ENCODE peak calls at places on chromosomes 11 and 22, in six cellular contexts. One of them, this sample, is unnamed.

GRCh38 chr22:45009881-45010531 is at the start of gene PHF21B:
- DNase-seq in NCI-H69: peak; percentile 93
- DNase-seq in tibial artery: no peak
- DNase-seq in AG08396: peak; percentile 80
- DNase-seq in left colon: no peak
- DNase-seq in lower lobe of right lung: no peak
- DNase-seq in this sample: peak; percentile 22

GRCh38 chr11:118608268-118609214 is 1.1 kb downstream of the PHLDB1 start:
- DNase-seq in NCI-H69: peak; percentile 68
- DNase-seq in lower lobe of right lung: peak; percentile 77
- DNase-seq in AG08396: peak; percentile 88
- DNase-seq in tibial artery: peak; percentile 95
- DNase-seq in left colon: peak; percentile 71
- DNase-seq in this sample: peak; percentile 49

GRCh38 chr22:23578306-23578705 is 1.8 kb downstream of the IGLL1 start:
- DNase-seq in tibial artery: no peak
- DNase-seq in AG08396: no peak
- DNase-seq in lower lobe of right lung: no peak
- DNase-seq in NCI-H69: no peak
- DNase-seq in left colon: no peak
- DNase-seq in this sample: no peak

GRCh38 chr11:99015634-99016454 is 4.9 kb upstream of the CNTN5 start:
- DNase-seq in NCI-H69: peak; percentile 79
- DNase-seq in left colon: no peak
- DNase-seq in lower lobe of right lung: no peak
- DNase-seq in tibial artery: no peak
- DNase-seq in AG08396: peak; percentile 50
- DNase-seq in this sample: no peak

GRCh38 chr11:92554662-92555061 is 330.0 kb downstream of the FAT3 start:
- DNase-seq in NCI-H69: no peak
- DNase-seq in lower lobe of right lung: no peak
- DNase-seq in tibial artery: no peak
- DNase-seq in left colon: no peak
- DNase-seq in AG08396: no peak
- DNase-seq in this sample: no peak

GRCh38 chr22:47165338-47165931 is 403.0 kb downstream of the TBC1D22A start:
- DNase-seq in AG08396: no peak
- DNase-seq in tibial artery: peak; percentile 62
- DNase-seq in lower lobe of right lung: peak; percentile 28
- DNase-seq in NCI-H69: no peak
- DNase-seq in left colon: peak; percentile 2
- DNase-seq in this sample: peak; percentile 1

GRCh38 chr11:8196749-8197148 is 27.9 kb upstream of the RIC3 start:
- DNase-seq in lower lobe of right lung: no peak
- DNase-seq in tibial artery: no peak
- DNase-seq in NCI-H69: peak; percentile 21
- DNase-seq in AG08396: no peak
- DNase-seq in left colon: no peak
- DNase-seq in this sample: no peak

GRCh38 chr11:12901874-12902481 is 107.1 kb upstream of the RASSF10 start:
- DNase-seq in NCI-H69: no peak
- DNase-seq in left colon: no peak
- DNase-seq in tibial artery: no peak
- DNase-seq in AG08396: peak; percentile 30
- DNase-seq in lower lobe of right lung: no peak
- DNase-seq in this sample: no peak

GRCh38 chr11:35047179-35047578 is 91.8 kb upstream of the CD44 start:
- DNase-seq in AG08396: no peak
- DNase-seq in lower lobe of right lung: no peak
- DNase-seq in tibial artery: no peak
- DNase-seq in left colon: no peak
- DNase-seq in NCI-H69: no peak
- DNase-seq in this sample: no peak

GRCh38 chr11:126059238-126059761 is 3.4 kb downstream of the CDON start:
- DNase-seq in tibial artery: no peak
- DNase-seq in NCI-H69: no peak
- DNase-seq in AG08396: no peak
- DNase-seq in left colon: no peak
- DNase-seq in lower lobe of right lung: no peak
- DNase-seq in this sample: no peak

GRCh38 chr11:28842716-28843115 is 734.5 kb downstream of the METTL15 start:
- DNase-seq in NCI-H69: no peak
- DNase-seq in left colon: no peak
- DNase-seq in tibial artery: no peak
- DNase-seq in AG08396: no peak
- DNase-seq in lower lobe of right lung: no peak
- DNase-seq in this sample: no peak

GRCh38 chr11:121119444-121119843 is 18.4 kb downstream of the TECTA start:
- DNase-seq in NCI-H69: peak; percentile 30
- DNase-seq in lower lobe of right lung: no peak
- DNase-seq in left colon: no peak
- DNase-seq in AG08396: no peak
- DNase-seq in tibial artery: no peak
- DNase-seq in this sample: no peak

GRCh38 chr11:69327741-69328191 is 33.8 kb downstream of the MYEOV start:
- DNase-seq in left colon: no peak
- DNase-seq in AG08396: no peak
- DNase-seq in tibial artery: peak; percentile 16
- DNase-seq in NCI-H69: no peak
- DNase-seq in lower lobe of right lung: no peak
- DNase-seq in this sample: peak; percentile 19

GRCh38 chr11:118605116-118605867 is 2.1 kb upstream of the PHLDB1 start:
- DNase-seq in left colon: peak; percentile 40
- DNase-seq in NCI-H69: peak; percentile 50
- DNase-seq in tibial artery: peak; percentile 92
- DNase-seq in lower lobe of right lung: no peak
- DNase-seq in AG08396: peak; percentile 75
- DNase-seq in this sample: peak; percentile 51

GRCh38 chr11:61152816-61153592 is 8.2 kb downstream of the VPS37C start:
- DNase-seq in lower lobe of right lung: no peak
- DNase-seq in left colon: no peak
- DNase-seq in AG08396: peak; percentile 77
- DNase-seq in tibial artery: peak; percentile 59
- DNase-seq in NCI-H69: peak; percentile 29
- DNase-seq in this sample: no peak

GRCh38 chr22:47112566-47112965 is 350.1 kb downstream of the TBC1D22A start:
- DNase-seq in NCI-H69: no peak
- DNase-seq in left colon: no peak
- DNase-seq in tibial artery: peak; percentile 47
- DNase-seq in AG08396: no peak
- DNase-seq in lower lobe of right lung: no peak
- DNase-seq in this sample: no peak

GRCh38 chr22:43681724-43682360 is 130.3 kb downstream of the EFCAB6 start:
- DNase-seq in lower lobe of right lung: no peak
- DNase-seq in NCI-H69: no peak
- DNase-seq in tibial artery: no peak
- DNase-seq in left colon: no peak
- DNase-seq in AG08396: no peak
- DNase-seq in this sample: no peak

GRCh38 chr11:43952401-43953342 is 10.2 kb downstream of the C11orf96 start:
- DNase-seq in NCI-H69: peak; percentile 20
- DNase-seq in AG08396: no peak
- DNase-seq in lower lobe of right lung: no peak
- DNase-seq in left colon: no peak
- DNase-seq in tibial artery: no peak
- DNase-seq in this sample: no peak

GRCh38 chr11:130722401-130722800 is 193.9 kb downstream of the SNX19 start:
- DNase-seq in NCI-H69: no peak
- DNase-seq in tibial artery: no peak
- DNase-seq in AG08396: no peak
- DNase-seq in lower lobe of right lung: no peak
- DNase-seq in left colon: no peak
- DNase-seq in this sample: no peak

GRCh38 chr22:37019309-37020191 is at the start of the genes MPST and TST:
- DNase-seq in lower lobe of right lung: peak; percentile 89
- DNase-seq in AG08396: peak; percentile 91
- DNase-seq in left colon: peak; percentile 85
- DNase-seq in NCI-H69: peak; percentile 93
- DNase-seq in tibial artery: peak; percentile 91
- DNase-seq in this sample: peak; percentile 85

GRCh38 chr11:86699036-86699791 is 26.8 kb upstream of the ME3 start:
- DNase-seq in AG08396: no peak
- DNase-seq in left colon: no peak
- DNase-seq in NCI-H69: no peak
- DNase-seq in lower lobe of right lung: no peak
- DNase-seq in tibial artery: no peak
- DNase-seq in this sample: no peak

GRCh38 chr11:69949327-69949726 is 128.8 kb upstream of the ANO1 start:
- DNase-seq in NCI-H69: no peak
- DNase-seq in lower lobe of right lung: no peak
- DNase-seq in left colon: no peak
- DNase-seq in AG08396: peak; percentile 91
- DNase-seq in tibial artery: no peak
- DNase-seq in this sample: peak; percentile 50

GRCh38 chr11:61752117-61752924 is at the start of gene MYRF:
- DNase-seq in left colon: peak; percentile 67
- DNase-seq in lower lobe of right lung: peak; percentile 61
- DNase-seq in tibial artery: no peak
- DNase-seq in AG08396: peak; percentile 90
- DNase-seq in NCI-H69: peak; percentile 74
- DNase-seq in this sample: peak; percentile 75

GRCh38 chr11:100356035-100356434 is 331.1 kb upstream of the ARHGAP42 start:
- DNase-seq in AG08396: no peak
- DNase-seq in left colon: no peak
- DNase-seq in tibial artery: no peak
- DNase-seq in lower lobe of right lung: no peak
- DNase-seq in NCI-H69: peak; percentile 55
- DNase-seq in this sample: no peak

GRCh38 chr11:76094729-76095128 is 111.6 kb downstream of the WNT11 start:
- DNase-seq in AG08396: no peak
- DNase-seq in tibial artery: no peak
- DNase-seq in NCI-H69: no peak
- DNase-seq in left colon: no peak
- DNase-seq in lower lobe of right lung: no peak
- DNase-seq in this sample: no peak

GRCh38 chr11:554824-555499 is 5.6 kb downstream of the LMNTD2 start:
- DNase-seq in lower lobe of right lung: peak; percentile 83
- DNase-seq in tibial artery: no peak
- DNase-seq in AG08396: peak; percentile 74
- DNase-seq in NCI-H69: peak; percentile 96
- DNase-seq in left colon: peak; percentile 85
- DNase-seq in this sample: peak; percentile 83

GRCh38 chr11:109512249-109512648 is 90.3 kb downstream of the C11orf87 start:
- DNase-seq in NCI-H69: no peak
- DNase-seq in tibial artery: no peak
- DNase-seq in AG08396: no peak
- DNase-seq in lower lobe of right lung: no peak
- DNase-seq in left colon: no peak
- DNase-seq in this sample: no peak

GRCh38 chr11:111718436-111719325 is 47.5 kb downstream of the PPP2R1B start:
- DNase-seq in tibial artery: no peak
- DNase-seq in AG08396: peak; percentile 49
- DNase-seq in lower lobe of right lung: no peak
- DNase-seq in left colon: peak; percentile 45
- DNase-seq in NCI-H69: peak; percentile 60
- DNase-seq in this sample: no peak

GRCh38 chr11:58577441-58578135 is 1.3 kb upstream of the ZFP91 start:
- DNase-seq in left colon: peak; percentile 69
- DNase-seq in AG08396: peak; percentile 21
- DNase-seq in lower lobe of right lung: peak; percentile 80
- DNase-seq in tibial artery: no peak
- DNase-seq in NCI-H69: no peak
- DNase-seq in this sample: no peak

GRCh38 chr11:65434057-65434666 is 11.6 kb downstream of the NEAT1 start:
- DNase-seq in AG08396: peak; percentile 2
- DNase-seq in left colon: peak; percentile 2
- DNase-seq in tibial artery: no peak
- DNase-seq in NCI-H69: peak; percentile 52
- DNase-seq in lower lobe of right lung: no peak
- DNase-seq in this sample: no peak